ENCODE peak calls at places on chromosomes 12 and 14, in six cellular contexts. N is GM12891, D is K562, M is H1, O is GM12878, J is HepG2. L is an unnamed sample.

GRCh38 chr12:122030427-122030825 is 8.7 kb downstream of the BCL7A start:
- DNase-seq in N (no peak), D (no peak), M (no peak), O (no peak), J (no peak), L (no peak)

GRCh38 chr12:113461666-113462065 is 10.0 kb downstream of the LHX5 start:
- DNase-seq in N (peak; percentile 32), D (peak; percentile 69), M (no peak), O (no peak), J (peak; percentile 45), L (no peak)

GRCh38 chr14:100022772-100023451 is 42.3 kb upstream of the EVL start:
- DNase-seq in N (no peak), D (no peak), M (no peak), O (no peak), J (no peak), L (no peak)

GRCh38 chr14:44657688-44658388 is 150.8 kb upstream of the FSCB start:
- DNase-seq in N (no peak), D (no peak), M (no peak), O (no peak), J (peak; percentile 4), L (no peak)

GRCh38 chr12:123142948-123143752 is 7.7 kb downstream of the PITPNM2 start:
- DNase-seq in N (no peak), D (peak; percentile 52), M (no peak), O (no peak), J (peak; percentile 66), L (no peak)

GRCh38 chr12:68497702-68498101 is 113.0 kb upstream of the RAP1B start:
- DNase-seq in N (no peak), D (no peak), M (no peak), O (peak; percentile 50), J (no peak), L (no peak)

GRCh38 chr14:101174522-101174838 is 271.0 kb upstream of the RTL1 start:
- DNase-seq in N (no peak), D (no peak), M (no peak), O (no peak), J (no peak), L (no peak)

GRCh38 chr12:43282106-43282505 is 269.9 kb downstream of the ADAMTS20 start:
- DNase-seq in N (no peak), D (no peak), M (no peak), O (no peak), J (no peak), L (no peak)

GRCh38 chr12:46160081-46160980 is 108.5 kb downstream of the SLC38A1 start:
- DNase-seq in N (no peak), D (no peak), M (no peak), O (no peak), J (no peak), L (no peak)

GRCh38 chr12:55847033-55847432 is 4.3 kb upstream of the MMP19 start:
- DNase-seq in N (no peak), D (no peak), M (no peak), O (no peak), J (no peak), L (no peak)
- TF ChIP-seq POLR2A in N (no peak), D (no peak), M (no peak), O (no peak), J (no peak), L (no peak)

DNA sequence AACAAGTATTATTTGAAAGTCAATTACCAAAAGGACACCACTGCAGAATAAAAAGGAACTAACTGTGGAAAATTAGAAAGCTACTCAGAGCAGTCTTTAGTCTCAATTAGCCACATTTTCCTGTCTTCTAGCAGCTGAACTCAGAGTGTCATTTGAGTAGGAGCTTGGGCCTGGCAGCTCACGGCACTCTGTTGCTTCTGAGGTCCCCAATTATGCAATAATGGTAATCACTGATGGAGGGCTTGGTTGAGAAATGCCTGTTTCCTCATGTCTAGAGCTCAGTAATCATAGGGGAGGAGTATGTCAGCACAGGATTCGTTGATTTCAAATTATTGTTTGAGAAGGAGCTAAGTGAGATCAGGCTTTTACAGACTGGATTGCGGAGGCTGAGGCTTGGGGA is 108.6 kb downstream of the VRK1 start:
- DNase-seq in N (no peak), D (no peak), M (no peak), O (no peak), J (no peak), L (no peak)
- TF ChIP-seq POLR2AphosphoS5 in N (no peak), D (no peak), M (no peak), O (no peak), J (no peak), L (no peak)

GRCh38 chr12:9065607-9065856 is 50.2 kb downstream of the A2M start:
- DNase-seq in N (no peak), D (no peak), M (no peak), O (no peak), J (peak; percentile 11), L (no peak)

GRCh38 chr12:9064201-9064814 is 51.4 kb downstream of the A2M start:
- DNase-seq in N (peak; percentile 54), D (no peak), M (no peak), O (no peak), J (peak; percentile 65), L (peak; percentile 36)

GRCh38 chr12:9066183-9066623 is 49.5 kb downstream of the A2M start:
- DNase-seq in N (no peak), D (no peak), M (no peak), O (no peak), J (no peak), L (no peak)

GRCh38 chr12:9066755-9067433 is 48.8 kb downstream of the A2M start:
- DNase-seq in N (no peak), D (no peak), M (no peak), O (no peak), J (no peak), L (no peak)

GRCh38 chr12:9064815-9065606 is 50.7 kb downstream of the A2M start:
- DNase-seq in N (no peak), D (no peak), M (peak; percentile 85), O (no peak), J (peak; percentile 77), L (no peak)
- TF ChIP-seq TAF1 in N (no peak), D (no peak), M (no peak), O (no peak), J (peak; percentile 67), L (no peak)

GRCh38 chr12:63787306-63787705 is 7.6 kb downstream of the RXYLT1 start:
- DNase-seq in N (no peak), D (no peak), M (no peak), O (no peak), J (no peak), L (no peak)
- TF ChIP-seq POLR2A in N (no peak), D (no peak), M (no peak), O (no peak), J (no peak), L (no peak)

GRCh38 chr12:64889434-64890216 is 65.2 kb downstream of the TBC1D30 start:
- DNase-seq in N (no peak), D (no peak), M (no peak), O (no peak), J (peak; percentile 27), L (no peak)
- TF ChIP-seq POLR2AphosphoS5 in N (no peak), D (no peak), M (no peak), O (peak; percentile 16), J (no peak), L (no peak)

DNA sequence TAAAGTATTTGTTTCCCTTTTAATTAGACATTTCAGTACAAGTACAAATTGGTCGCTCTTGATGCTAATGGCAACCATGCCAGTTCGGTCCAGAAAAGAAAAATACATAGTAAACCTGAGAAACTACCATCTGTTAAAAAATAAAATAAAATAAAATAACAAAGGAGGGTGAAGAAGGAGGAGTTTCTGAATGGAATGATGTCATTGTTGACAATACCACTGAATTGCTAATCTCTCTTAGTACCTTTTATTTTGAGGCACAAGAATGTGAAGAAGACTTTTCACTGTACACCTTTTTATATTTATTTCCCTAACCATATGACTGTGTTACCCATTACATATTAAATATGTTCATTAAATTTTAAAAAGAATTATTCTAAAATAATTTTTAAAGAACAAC is 19.5 kb downstream of the SPX start:
- DNase-seq in N (no peak), D (no peak), M (no peak), O (no peak), J (no peak), L (no peak)
- TF ChIP-seq TAF1 in N (no peak), D (no peak), M (no peak), O (no peak), J (no peak), L (no peak)

GRCh38 chr12:12495536-12495935 is 67.1 kb downstream of the DUSP16 start:
- DNase-seq in N (no peak), D (no peak), M (no peak), O (no peak), J (no peak), L (no peak)

GRCh38 chr12:12488296-12488695 is 74.4 kb downstream of the DUSP16 start:
- DNase-seq in N (no peak), D (no peak), M (no peak), O (no peak), J (no peak), L (no peak)

GRCh38 chr12:12488823-12489528 is 73.7 kb downstream of the DUSP16 start:
- DNase-seq in N (no peak), D (no peak), M (no peak), O (no peak), J (peak; percentile 77), L (no peak)

GRCh38 chr12:12492547-12492946 is 70.1 kb downstream of the DUSP16 start:
- DNase-seq in N (no peak), D (no peak), M (no peak), O (no peak), J (no peak), L (no peak)

GRCh38 chr12:12491634-12492033 is 71.0 kb downstream of the DUSP16 start:
- DNase-seq in N (no peak), D (no peak), M (no peak), O (no peak), J (no peak), L (no peak)
- TF ChIP-seq POLR2A in N (no peak), D (no peak), M (no peak), O (no peak), J (no peak), L (no peak)

DNA sequence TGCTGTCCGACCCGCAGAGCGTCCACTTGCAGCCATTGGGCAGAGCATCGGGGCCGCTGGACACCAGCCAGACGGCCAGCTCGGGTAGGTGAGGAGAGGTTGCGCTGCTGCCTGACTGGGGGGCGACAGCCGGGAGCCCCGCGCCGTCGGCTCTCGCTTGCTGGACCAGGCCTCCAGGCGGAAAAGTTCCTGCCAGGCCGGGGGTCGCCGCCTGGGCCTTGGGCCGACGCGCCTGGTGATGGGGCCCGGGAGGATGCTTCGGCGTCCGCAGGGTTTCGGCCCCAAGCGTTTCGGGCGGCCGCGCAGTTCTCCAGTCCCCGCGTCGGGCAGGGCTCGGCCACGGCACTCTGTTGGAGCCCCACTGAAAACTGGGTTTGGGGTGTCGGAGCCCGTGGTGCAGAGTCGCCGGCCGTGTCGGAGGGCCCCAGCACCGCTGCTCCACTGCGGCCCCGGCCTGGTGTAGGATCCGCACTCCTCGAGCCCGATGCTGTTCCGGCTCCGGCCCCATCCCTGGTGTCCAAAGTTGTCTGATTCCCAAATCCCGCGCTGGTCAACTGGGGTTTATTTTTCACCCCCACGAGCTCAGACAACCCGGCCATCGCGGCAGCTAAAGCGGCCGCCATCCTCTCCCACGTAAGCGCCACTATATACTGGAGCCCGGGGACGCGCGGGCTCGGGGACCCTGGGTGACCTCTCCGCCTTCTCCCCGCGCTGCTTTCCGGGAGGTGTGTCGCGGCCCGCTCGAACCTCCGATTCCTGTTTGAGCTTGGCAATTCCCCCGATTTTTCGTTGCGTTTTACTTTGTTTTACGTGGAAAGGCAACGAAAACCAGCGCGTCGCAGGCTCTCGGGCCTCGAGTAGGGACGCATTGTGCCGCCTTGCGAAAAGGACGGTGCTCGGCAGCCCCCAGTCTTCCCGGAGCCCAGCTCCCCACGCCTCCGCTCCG is 872 bp downstream of the VSX2 start:
- DNase-seq in N (no peak), D (no peak), M (peak; percentile 68), O (no peak), J (no peak), L (peak; percentile 41)
- TF ChIP-seq POLR2AphosphoS5 in N (no peak), D (no peak), M (no peak), O (no peak), J (no peak), L (no peak)